ENCODE peak calls at places on chromosomes 5 and 9, in four cellular contexts. F is breast epithelium, M is cardiac muscle cell, J is left lung. P is an unnamed sample.

GRCh38 chr5:39117401-39117800 is 43.2 kb upstream of the RICTOR start:
- DNase-seq in F (no peak), M (peak; percentile 13), J (no peak), P (no peak)

GRCh38 chr9:73167614-73168013 is 15.9 kb downstream of the ANXA1 start:
- DNase-seq in F (no peak), M (no peak), J (no peak), P (no peak)

GRCh38 chr9:76394896-76395244 is 644 bp upstream of the RFK start:
- DNase-seq in F (no peak), M (peak; percentile 49), J (peak; percentile 53), P (peak; percentile 64)

GRCh38 chr5:2738156-2738699 is 13.2 kb downstream of the IRX2 start:
- DNase-seq in F (no peak), M (no peak), J (no peak), P (no peak)

GRCh38 chr5:149325894-149326293 is 19.4 kb upstream of the GRPEL2 start:
- DNase-seq in F (no peak), M (peak; percentile 33), J (no peak), P (no peak)

GRCh38 chr9:86644315-86645034 is 290.3 kb upstream of the TUT7 start:
- DNase-seq in F (no peak), M (no peak), J (no peak), P (no peak)

GRCh38 chr5:20655211-20655610 is 667.2 kb upstream of the CDH18 start:
- DNase-seq in F (no peak), M (no peak), J (no peak), P (no peak)

GRCh38 chr5:143436871-143437270 is 33.4 kb upstream of the NR3C1 start:
- DNase-seq in F (no peak), M (no peak), J (no peak), P (no peak)

GRCh38 chr5:78132507-78132906 is 162.0 kb downstream of the AP3B1 start:
- DNase-seq in F (no peak), M (no peak), J (no peak), P (no peak)

GRCh38 chr9:3954950-3955670 is 344.8 kb downstream of the GLIS3 start:
- DNase-seq in F (no peak), M (peak; percentile 61), J (no peak), P (no peak)

GRCh38 chr5:30698217-30698616 is 495.3 kb upstream of the CDH6 start:
- DNase-seq in F (no peak), M (no peak), J (no peak), P (no peak)

GRCh38 chr9:124353166-124353768 is 62.0 kb downstream of the PSMB7 start:
- DNase-seq in F (no peak), M (no peak), J (no peak), P (peak; percentile 14)

GRCh38 chr9:137492464-137493162 is 33.5 kb upstream of the NSMF start:
- DNase-seq in F (no peak), M (no peak), J (no peak), P (peak; percentile 77)

GRCh38 chr5:132608107-132608506 is 49.9 kb upstream of the IL13 start:
- DNase-seq in F (no peak), M (no peak), J (no peak), P (no peak)

GRCh38 chr9:111627260-111627963 is 3.7 kb upstream of the DNAJC25 start:
- DNase-seq in F (no peak), M (no peak), J (no peak), P (no peak)
- TF ChIP-seq CTCF in F (no peak), M (no peak), J (no peak), P (no peak)

DNA sequence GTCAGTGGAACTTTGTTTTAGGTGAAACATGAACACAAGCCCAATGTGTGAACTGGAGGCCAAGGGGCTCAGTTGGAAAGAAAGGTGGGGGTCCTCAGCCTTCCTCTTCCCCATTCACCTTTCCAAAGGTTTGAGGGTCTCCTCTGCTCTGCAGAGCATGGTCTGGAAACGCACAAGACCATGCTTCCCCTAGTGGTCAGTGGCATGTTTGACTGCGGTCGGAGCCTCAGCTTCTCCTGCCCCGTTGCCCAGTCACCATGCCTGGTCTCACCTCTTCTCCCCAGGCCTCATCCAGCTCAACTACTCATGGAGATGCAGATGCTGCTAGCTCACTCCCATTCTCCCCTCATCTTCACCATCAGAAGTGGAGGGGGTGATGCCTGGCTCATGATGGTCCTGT is 340.3 kb downstream of the GADD45G start:
- DNase-seq in F (no peak), M (no peak), J (no peak), P (no peak)
- TF ChIP-seq CTCF in F (no peak), M (peak; percentile 6), J (no peak), P (no peak)

DNA sequence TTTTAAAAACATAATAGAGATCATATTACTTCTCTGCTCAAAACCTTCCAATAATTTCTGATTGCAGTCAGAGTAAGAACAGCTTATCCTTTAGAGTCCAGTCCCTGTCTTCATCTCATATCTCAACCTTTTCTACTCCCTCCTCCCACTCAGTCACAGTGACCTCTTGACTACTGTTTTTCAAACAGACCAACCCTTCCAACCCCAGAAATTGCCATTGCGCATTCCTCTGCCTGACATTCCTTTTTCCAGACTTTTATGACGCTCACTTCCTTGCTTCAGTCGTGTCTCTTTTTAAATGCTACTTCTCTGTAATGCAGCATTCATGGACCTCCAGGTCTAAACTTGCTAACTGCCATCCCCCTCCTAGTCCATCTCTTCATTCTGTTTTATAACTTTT is 800.5 kb downstream of the BRINP1 start:
- DNase-seq in F (no peak), M (no peak), J (no peak), P (no peak)
- TF ChIP-seq CTCF in F (no peak), M (no peak), J (no peak), P (no peak)

DNA sequence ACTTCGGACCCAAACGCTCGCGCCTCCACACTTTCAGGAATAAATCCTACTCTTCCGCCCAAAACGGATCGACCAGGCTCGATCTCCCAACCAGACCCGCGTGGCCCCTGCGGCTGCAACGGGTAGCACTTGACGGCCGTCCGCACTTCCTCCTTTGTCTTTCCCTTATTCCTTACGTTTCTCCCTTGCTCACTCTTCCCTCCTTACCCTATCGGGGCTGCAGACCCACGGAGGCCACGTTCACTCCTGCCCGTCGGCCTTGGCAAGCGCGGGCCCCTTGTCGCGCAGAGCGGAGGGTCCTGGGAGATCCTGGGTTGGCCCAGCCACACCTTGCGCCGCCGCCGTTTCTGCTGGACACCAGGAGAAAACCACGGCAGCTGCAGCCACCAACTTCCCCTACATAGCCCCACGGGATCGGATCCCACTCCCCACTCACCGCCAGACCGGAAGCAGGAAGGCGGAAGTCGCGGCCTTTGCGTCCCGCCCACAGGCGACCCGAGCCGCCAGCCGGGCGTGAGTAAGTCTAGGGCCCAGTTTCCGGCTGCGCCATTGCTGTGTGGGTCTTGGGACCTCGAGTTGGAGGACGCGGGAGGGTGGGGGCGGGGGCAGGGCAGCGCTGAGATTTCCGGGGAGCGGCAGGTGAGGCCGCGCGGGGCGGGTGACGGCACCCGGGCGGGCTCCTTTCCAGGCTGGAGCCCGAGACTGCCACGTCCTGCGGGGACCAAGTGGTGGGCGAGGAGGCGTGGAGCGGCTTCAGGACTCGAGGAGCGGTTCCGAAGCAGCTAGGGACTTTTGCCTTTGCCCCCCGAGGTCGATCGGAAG is at the start of gene SMIM15:
- DNase-seq in F (peak; percentile 88), M (peak; percentile 90), J (peak; percentile 93), P (peak; percentile 92)
- TF ChIP-seq CTCF in F (no peak), M (no peak), J (no peak), P (no peak)

GRCh38 chr5:141040093-141040762 is 10.9 kb upstream of the PCDHB1 start:
- DNase-seq in F (no peak), M (peak; percentile 14), J (peak; percentile 39), P (no peak)
- TF ChIP-seq CTCF in F (peak; percentile 60), M (peak; percentile 25), J (peak; percentile 51), P (peak; percentile 3)

DNA sequence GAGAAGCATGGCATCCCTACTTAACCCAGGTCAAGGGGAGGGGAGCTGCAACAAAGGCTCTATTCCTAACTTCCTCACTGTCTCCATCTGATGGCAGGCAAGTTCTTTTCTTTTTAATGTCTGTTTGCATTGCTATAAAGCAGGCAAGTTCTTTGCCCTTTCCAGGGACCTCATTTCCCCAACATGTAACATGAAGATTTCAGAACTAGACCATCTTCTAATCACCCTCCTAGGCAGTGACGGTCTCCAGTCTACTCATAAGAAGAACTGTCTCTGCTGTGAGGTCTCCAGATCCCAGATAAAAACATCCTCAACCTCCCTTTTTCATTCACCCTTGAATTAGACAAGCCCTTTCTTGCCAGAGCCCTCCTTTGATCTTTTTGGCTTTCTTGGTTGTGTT is 42.1 kb downstream of the PPP1R2B start:
- DNase-seq in F (no peak), M (no peak), J (no peak), P (no peak)
- TF ChIP-seq CTCF in F (no peak), M (no peak), J (no peak), P (no peak)

P was measured in GM13976.